ENCODE peak calls at places on chromosomes 13 and 19, in ten cellular contexts. Q is NCI-H1694 treated with DMSO at 0.1 percent for 48 hours; I is glutamatergic neuron; S is caudate nucleus; B is EH; U is Peyer's patch; D is mesenchymal stem cell; J is substantia nigra; T is stimulated activated CD4-positive, alpha-beta T cell treated with anti-CD3 and anti-CD28 coated beads, Interleukin-4, amount 100 ng/mL, for 4 hours; A is AML-193. F is an unnamed sample.
A peak's percentile ranks its signal among the peaks of the same experiment; 100 is the strongest.

GRCh38 chr19:10552596-10553053 is 8.9 kb downstream of the ATG4D start:
- DNase-seq in I (no peak), B (peak; percentile 30), S (no peak), T (no peak), A (no peak), J (no peak), Q (no peak), D (peak; percentile 30), U (no peak), F (no peak)

GRCh38 chr13:114043421-114044053 is 69.7 kb upstream of the C13orf46 start:
- DNase-seq in B (peak; percentile 70), J (no peak), T (no peak), A (no peak), I (peak; percentile 65), U (peak; percentile 68), D (peak; percentile 98), S (no peak), Q (peak; percentile 34), F (peak; percentile 41)

GRCh38 chr13:40186636-40187323 is 479.7 kb downstream of the FOXO1 start:
- DNase-seq in J (no peak), U (no peak), B (no peak), I (no peak), S (no peak), D (no peak), Q (no peak), A (no peak), T (peak; percentile 21), F (no peak)

GRCh38 chr19:2495130-2495641 is 19.3 kb downstream of the GADD45B start:
- DNase-seq in U (no peak), D (peak; percentile 88), A (no peak), I (no peak), B (peak; percentile 87), T (peak; percentile 21), S (no peak), J (no peak), Q (no peak), F (no peak)

GRCh38 chr19:7795555-7796161 is 32.6 kb downstream of the CLEC4M start:
- DNase-seq in T (no peak), A (no peak), Q (no peak), D (no peak), B (no peak), I (no peak), S (no peak), U (no peak), J (no peak), F (peak; percentile 84)

GRCh38 chr13:71320452-71320851 is 546.6 kb downstream of the DACH1 start:
- DNase-seq in Q (no peak), T (no peak), S (no peak), U (no peak), D (peak; percentile 14), A (peak; percentile 48), I (peak; percentile 17), J (no peak), B (no peak), F (no peak)

GRCh38 chr13:80012281-80012680 is 328.6 kb downstream of the SPRY2 start:
- DNase-seq in S (no peak), Q (no peak), D (no peak), U (no peak), A (no peak), J (no peak), I (no peak), T (no peak), B (peak; percentile 26), F (no peak)

GRCh38 chr13:114161644-114162532 is 17.2 kb upstream of the CFAP97D2 start:
- DNase-seq in T (peak; percentile 32), S (no peak), Q (no peak), B (peak; percentile 59), D (no peak), U (peak; percentile 67), J (no peak), A (peak; percentile 69), I (no peak), F (no peak)

GRCh38 chr19:19115954-19116353 is 22.3 kb downstream of the TMEM161A start:
- DNase-seq in B (peak; percentile 31), S (no peak), D (no peak), J (no peak), Q (no peak), I (peak; percentile 53), T (peak; percentile 12), U (peak; percentile 29), A (no peak), F (no peak)

GRCh38 chr13:111976474-111977183 is 90.3 kb upstream of the SOX1 start:
- DNase-seq in T (no peak), B (no peak), D (no peak), J (no peak), A (no peak), U (no peak), I (no peak), S (no peak), Q (no peak), F (no peak)

GRCh38 chr13:106376411-106377112 is 158.9 kb downstream of the EFNB2 start:
- DNase-seq in Q (no peak), U (no peak), J (no peak), B (peak; percentile 95), A (no peak), S (peak; percentile 22), I (no peak), D (peak; percentile 90), T (no peak), F (no peak)

GRCh38 chr13:25963681-25964080 is 88.1 kb downstream of the SHISA2 start:
- DNase-seq in T (no peak), B (no peak), D (peak; percentile 44), J (no peak), S (no peak), U (no peak), I (no peak), A (no peak), Q (no peak), F (no peak)

GRCh38 chr19:5682293-5682592 is 1.4 kb downstream of the HSD11B1L start:
- DNase-seq in I (no peak), Q (no peak), T (no peak), D (no peak), U (no peak), S (no peak), B (no peak), J (no peak), A (no peak), F (no peak)

GRCh38 chr19:51091895-51092873 is 9.5 kb upstream of the KLK14 start:
- DNase-seq in T (no peak), S (no peak), J (no peak), U (no peak), Q (no peak), A (no peak), D (no peak), B (peak; percentile 7), I (no peak), F (no peak)